ENCODE peak calls at places on chromosomes 4 and X, in eight cellular contexts. One of them, this sample, is unnamed.

GRCh38 chr4:142331646-142332045 is 514.5 kb downstream of the INPP4B start:
- DNase-seq in lower lobe of right lung: no peak
- DNase-seq in upper lobe of right lung: no peak
- DNase-seq in GM13976: no peak
- DNase-seq in body of pancreas: peak
- DNase-seq in fibroblast of pulmonary artery: no peak
- DNase-seq in uterus: no peak
- DNase-seq in MM.1S: no peak
- DNase-seq in this sample: no peak

GRCh38 chr4:99816611-99817309 is at the start of gene DAPP1:
- DNase-seq in lower lobe of right lung: peak
- DNase-seq in upper lobe of right lung: peak
- DNase-seq in GM13976: peak
- DNase-seq in body of pancreas: peak
- DNase-seq in fibroblast of pulmonary artery: no peak
- DNase-seq in uterus: peak
- DNase-seq in MM.1S: peak
- DNase-seq in this sample: no peak

GRCh38 chr4:182219400-182219799 is 23.8 kb upstream of the TENM3 start:
- DNase-seq in lower lobe of right lung: no peak
- DNase-seq in upper lobe of right lung: no peak
- DNase-seq in GM13976: no peak
- DNase-seq in body of pancreas: no peak
- DNase-seq in fibroblast of pulmonary artery: peak
- DNase-seq in uterus: no peak
- DNase-seq in MM.1S: no peak
- DNase-seq in this sample: no peak

GRCh38 chr4:109091754-109092409 is 210.6 kb downstream of the COL25A1 start:
- DNase-seq in lower lobe of right lung: no peak
- DNase-seq in upper lobe of right lung: no peak
- DNase-seq in GM13976: no peak
- DNase-seq in body of pancreas: no peak
- DNase-seq in fibroblast of pulmonary artery: no peak
- DNase-seq in uterus: no peak
- DNase-seq in MM.1S: no peak
- DNase-seq in this sample: no peak

GRCh38 chr4:98468744-98469143 is 189.7 kb downstream of the TSPAN5 start:
- DNase-seq in lower lobe of right lung: no peak
- DNase-seq in upper lobe of right lung: no peak
- DNase-seq in GM13976: no peak
- DNase-seq in body of pancreas: no peak
- DNase-seq in fibroblast of pulmonary artery: peak
- DNase-seq in uterus: no peak
- DNase-seq in MM.1S: no peak
- DNase-seq in this sample: no peak

GRCh38 chr4:96131186-96131585 is 291.3 kb downstream of the PDHA2 start:
- DNase-seq in lower lobe of right lung: no peak
- DNase-seq in upper lobe of right lung: no peak
- DNase-seq in GM13976: no peak
- DNase-seq in body of pancreas: no peak
- DNase-seq in fibroblast of pulmonary artery: peak
- DNase-seq in uterus: no peak
- DNase-seq in MM.1S: no peak
- DNase-seq in this sample: no peak

GRCh38 chr4:1568855-1569460 is 115.2 kb downstream of the FAM53A start:
- DNase-seq in lower lobe of right lung: peak
- DNase-seq in upper lobe of right lung: peak
- DNase-seq in GM13976: no peak
- DNase-seq in body of pancreas: no peak
- DNase-seq in fibroblast of pulmonary artery: no peak
- DNase-seq in uterus: no peak
- DNase-seq in MM.1S: no peak
- DNase-seq in this sample: no peak

GRCh38 chr4:158513246-158513645 is 8.4 kb upstream of the RXFP1 start:
- DNase-seq in lower lobe of right lung: no peak
- DNase-seq in upper lobe of right lung: no peak
- DNase-seq in GM13976: no peak
- DNase-seq in body of pancreas: no peak
- DNase-seq in fibroblast of pulmonary artery: no peak
- DNase-seq in uterus: no peak
- DNase-seq in MM.1S: no peak
- DNase-seq in this sample: no peak

DNA sequence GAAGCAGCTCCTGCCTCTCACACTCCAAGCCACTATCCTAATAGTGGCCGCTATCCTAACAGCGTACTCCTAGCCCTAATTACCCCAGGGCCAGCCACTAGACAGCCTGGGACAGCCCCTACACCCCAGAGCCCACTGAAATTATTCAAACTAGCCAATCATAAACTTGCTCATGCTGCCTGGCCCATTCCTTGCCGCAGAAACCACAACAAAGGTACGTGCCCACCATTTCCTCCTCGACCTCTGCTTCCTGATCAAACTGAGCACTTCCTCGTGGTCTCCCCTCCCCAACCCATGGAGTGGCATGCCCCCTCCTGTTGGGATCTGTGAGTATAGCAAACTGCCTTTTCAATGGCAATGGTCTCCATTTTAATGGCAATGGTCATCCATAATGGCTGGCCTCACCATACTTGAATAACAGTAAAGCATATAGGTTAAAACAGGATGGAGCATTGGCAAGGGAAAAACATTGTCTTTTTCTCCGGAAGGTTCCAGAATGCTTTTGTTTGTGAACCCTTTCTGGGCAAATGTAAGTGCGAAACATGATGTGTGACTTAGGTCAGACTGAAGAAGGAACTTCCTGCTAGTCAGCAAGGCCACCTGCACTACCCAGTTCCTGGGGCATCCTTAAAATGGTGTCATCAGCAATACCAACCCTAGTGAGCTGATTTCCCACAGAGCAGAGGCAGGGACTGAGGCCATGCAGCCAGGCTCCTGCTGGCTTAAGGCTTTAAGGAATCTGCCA is 107.1 kb upstream of the ATP6AP2 start:
- DNase-seq in lower lobe of right lung: no peak
- DNase-seq in upper lobe of right lung: no peak
- DNase-seq in GM13976: no peak
- DNase-seq in body of pancreas: no peak
- DNase-seq in fibroblast of pulmonary artery: no peak
- DNase-seq in uterus: no peak
- DNase-seq in MM.1S: no peak
- DNase-seq in this sample: no peak
- TF ChIP-seq CTCF in lower lobe of right lung: no peak
- TF ChIP-seq CTCF in upper lobe of right lung: no peak
- TF ChIP-seq CTCF in GM13976: no peak
- TF ChIP-seq CTCF in body of pancreas: no peak
- TF ChIP-seq CTCF in fibroblast of pulmonary artery: no peak
- TF ChIP-seq CTCF in uterus: no peak
- TF ChIP-seq CTCF in MM.1S: no peak
- TF ChIP-seq CTCF in this sample: no peak

GRCh38 chr4:124321370-124321769 is 391.2 kb downstream of the ANKRD50 start:
- DNase-seq in lower lobe of right lung: no peak
- DNase-seq in upper lobe of right lung: no peak
- DNase-seq in GM13976: no peak
- DNase-seq in body of pancreas: no peak
- DNase-seq in fibroblast of pulmonary artery: peak
- DNase-seq in uterus: no peak
- DNase-seq in MM.1S: no peak
- DNase-seq in this sample: no peak
- TF ChIP-seq CTCF in lower lobe of right lung: no peak
- TF ChIP-seq CTCF in upper lobe of right lung: no peak
- TF ChIP-seq CTCF in GM13976: no peak
- TF ChIP-seq CTCF in body of pancreas: no peak
- TF ChIP-seq CTCF in fibroblast of pulmonary artery: peak
- TF ChIP-seq CTCF in uterus: no peak
- TF ChIP-seq CTCF in MM.1S: no peak
- TF ChIP-seq CTCF in this sample: no peak

DNA sequence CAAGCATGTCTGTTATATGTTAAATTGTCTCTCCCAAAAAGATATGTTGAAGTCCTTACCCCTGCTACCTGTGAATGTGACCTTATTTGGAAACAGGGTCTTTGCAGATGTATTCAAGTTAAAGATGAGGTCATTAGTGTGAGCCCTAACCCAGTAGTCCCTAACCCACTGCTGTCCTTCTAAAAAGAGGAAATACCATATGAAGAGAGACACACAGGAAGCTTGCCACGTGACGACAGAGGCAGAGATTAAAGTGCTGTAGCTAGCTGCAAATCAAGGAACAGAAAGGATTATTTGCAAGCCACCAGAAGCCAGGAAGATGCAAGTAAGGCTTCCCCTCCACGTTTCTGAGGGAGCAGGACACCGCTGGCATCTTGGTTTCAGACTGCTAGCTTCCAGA is 150.1 kb downstream of the HNRNPD start:
- DNase-seq in lower lobe of right lung: peak
- DNase-seq in upper lobe of right lung: no peak
- DNase-seq in GM13976: no peak
- DNase-seq in body of pancreas: peak
- DNase-seq in fibroblast of pulmonary artery: peak
- DNase-seq in uterus: no peak
- DNase-seq in MM.1S: peak
- DNase-seq in this sample: no peak
- TF ChIP-seq CTCF in lower lobe of right lung: no peak
- TF ChIP-seq CTCF in upper lobe of right lung: no peak
- TF ChIP-seq CTCF in GM13976: no peak
- TF ChIP-seq CTCF in body of pancreas: no peak
- TF ChIP-seq CTCF in fibroblast of pulmonary artery: no peak
- TF ChIP-seq CTCF in uterus: no peak
- TF ChIP-seq CTCF in MM.1S: no peak
- TF ChIP-seq CTCF in this sample: no peak

GRCh38 chrX:138756234-138756633 is 44.7 kb upstream of the FGF13 start:
- DNase-seq in lower lobe of right lung: peak
- DNase-seq in upper lobe of right lung: no peak
- DNase-seq in GM13976: no peak
- DNase-seq in body of pancreas: peak
- DNase-seq in fibroblast of pulmonary artery: peak
- DNase-seq in uterus: no peak
- DNase-seq in MM.1S: no peak
- DNase-seq in this sample: peak
- TF ChIP-seq CTCF in lower lobe of right lung: no peak
- TF ChIP-seq CTCF in upper lobe of right lung: peak
- TF ChIP-seq CTCF in GM13976: no peak
- TF ChIP-seq CTCF in body of pancreas: no peak
- TF ChIP-seq CTCF in fibroblast of pulmonary artery: no peak
- TF ChIP-seq CTCF in uterus: no peak
- TF ChIP-seq CTCF in MM.1S: no peak
- TF ChIP-seq CTCF in this sample: peak

DNA sequence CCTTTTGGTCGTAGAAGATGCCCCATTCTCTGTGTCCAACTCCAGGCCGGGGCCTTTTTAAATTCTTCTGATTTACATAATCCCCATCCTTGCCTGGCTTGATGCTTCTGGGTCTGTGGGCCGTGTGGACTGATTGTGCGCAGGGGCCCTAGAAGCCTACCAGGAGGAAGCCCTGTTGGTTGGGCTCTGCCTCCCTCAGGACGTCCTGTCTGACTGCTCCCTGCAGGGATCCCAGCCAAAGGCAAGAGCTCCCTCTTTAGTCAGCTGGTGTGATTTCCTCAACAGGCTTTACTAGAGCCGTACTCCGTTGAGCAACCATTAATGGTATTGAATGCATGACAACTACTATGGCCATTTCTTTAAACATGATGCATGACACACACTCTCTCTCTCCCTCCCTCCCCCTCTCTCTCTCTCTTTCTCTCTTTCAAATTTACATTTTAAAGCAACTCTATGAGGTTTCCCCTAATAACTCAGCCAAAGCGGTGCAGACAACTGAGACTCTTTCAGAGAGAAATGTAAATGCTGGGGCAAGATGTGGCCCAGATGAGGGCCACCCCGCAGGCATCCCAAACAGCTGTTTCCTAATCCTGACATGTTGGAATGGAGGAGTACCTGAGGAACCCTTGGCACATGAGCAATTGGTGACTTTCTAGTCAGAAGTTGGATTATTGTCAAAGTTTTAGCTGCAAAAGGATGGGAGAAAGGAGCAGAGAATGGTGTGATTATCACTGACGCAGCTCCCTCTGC is 117.3 kb downstream of the DRD5 start:
- DNase-seq in lower lobe of right lung: no peak
- DNase-seq in upper lobe of right lung: no peak
- DNase-seq in GM13976: peak
- DNase-seq in body of pancreas: peak
- DNase-seq in fibroblast of pulmonary artery: peak
- DNase-seq in uterus: no peak
- DNase-seq in MM.1S: no peak
- DNase-seq in this sample: no peak
- TF ChIP-seq CTCF in lower lobe of right lung: peak
- TF ChIP-seq CTCF in upper lobe of right lung: peak
- TF ChIP-seq CTCF in GM13976: peak
- TF ChIP-seq CTCF in body of pancreas: no peak
- TF ChIP-seq CTCF in fibroblast of pulmonary artery: peak
- TF ChIP-seq CTCF in uterus: no peak
- TF ChIP-seq CTCF in MM.1S: no peak
- TF ChIP-seq CTCF in this sample: peak

DNA sequence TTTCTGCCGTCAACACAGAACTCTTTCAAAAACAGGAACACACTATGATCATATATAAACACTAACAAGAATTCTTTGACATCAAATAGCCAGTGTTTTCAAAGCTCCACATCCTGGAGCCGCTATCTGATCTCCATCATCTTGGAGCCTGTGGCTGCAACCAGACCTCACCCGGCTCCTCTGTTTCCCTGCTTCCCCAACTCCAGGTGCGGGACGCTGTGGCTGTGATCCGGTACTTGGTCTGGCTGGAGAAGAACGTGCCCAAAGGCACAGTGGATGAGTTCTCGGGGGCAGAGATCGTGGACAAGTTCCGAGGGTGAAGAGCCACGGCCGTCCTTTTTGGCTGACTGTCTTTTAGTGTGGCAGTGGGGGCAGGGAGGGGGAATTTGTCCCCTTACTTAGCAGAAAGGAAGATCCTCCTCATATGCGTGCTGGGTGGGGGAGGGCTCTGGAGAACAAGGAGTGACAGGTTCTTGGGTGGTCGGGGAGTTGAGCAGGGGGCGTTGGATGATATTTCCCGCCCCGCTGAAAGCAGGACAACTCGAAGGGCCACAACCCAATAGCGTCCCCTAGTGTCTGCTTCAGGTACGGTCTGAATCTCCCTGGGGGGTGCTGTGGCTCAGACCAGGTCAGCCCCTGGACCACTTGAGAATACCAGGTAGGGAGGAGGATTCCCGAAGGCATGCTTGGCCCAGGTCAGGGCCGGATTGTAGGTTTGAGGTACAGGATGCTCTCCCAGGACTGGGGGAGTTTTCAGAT is 15.7 kb downstream of the XPNPEP2 start:
- DNase-seq in lower lobe of right lung: no peak
- DNase-seq in upper lobe of right lung: no peak
- DNase-seq in GM13976: no peak
- DNase-seq in body of pancreas: no peak
- DNase-seq in fibroblast of pulmonary artery: no peak
- DNase-seq in uterus: no peak
- DNase-seq in MM.1S: no peak
- DNase-seq in this sample: no peak
- TF ChIP-seq CTCF in lower lobe of right lung: peak
- TF ChIP-seq CTCF in upper lobe of right lung: peak
- TF ChIP-seq CTCF in GM13976: peak
- TF ChIP-seq CTCF in body of pancreas: no peak
- TF ChIP-seq CTCF in fibroblast of pulmonary artery: peak
- TF ChIP-seq CTCF in uterus: no peak
- TF ChIP-seq CTCF in MM.1S: peak
- TF ChIP-seq CTCF in this sample: peak